ENCODE peak calls at places on chromosomes 12 and 14, in four cellular contexts. Y, Q, O and B are unnamed samples.
A peak's percentile ranks its signal among the peaks of the same experiment; 100 is the strongest.

GRCh38 chr14:104824353-104824997 is 23.6 kb downstream of the ZBTB42 start:
- DNase-seq in Q (no peak), Y (no peak), O (no peak), B (no peak)

GRCh38 chr12:123896786-123897185 is 75.8 kb downstream of the CCDC92 start:
- DNase-seq in O (no peak), Y (no peak), Q (no peak), B (no peak)

GRCh38 chr12:124609041-124609984 is 41.9 kb upstream of the NCOR2 start:
- DNase-seq in Q (peak; percentile 87), Y (peak; percentile 94), O (peak; percentile 95), B (peak; percentile 91)

GRCh38 chr12:86826051-86826450 is 569.9 kb upstream of the MGAT4C start:
- DNase-seq in Q (no peak), O (no peak), Y (no peak), B (no peak)

GRCh38 chr12:6425588-6426531 is 18.9 kb upstream of the CD27 start:
- DNase-seq in O (peak; percentile 85), Q (no peak), Y (peak; percentile 56), B (no peak)

GRCh38 chr12:14635776-14636175 is 60.6 kb downstream of the GUCY2C start:
- DNase-seq in O (no peak), Y (no peak), Q (no peak), B (no peak)

GRCh38 chr14:49654511-49654910 is 19.5 kb upstream of the DNAAF2 start:
- DNase-seq in Q (no peak), O (no peak), Y (no peak), B (no peak)

GRCh38 chr12:57533108-57533507 is 10.5 kb downstream of the MBD6 start:
- DNase-seq in Y (no peak), Q (no peak), O (no peak), B (no peak)

GRCh38 chr12:87439990-87440827 is 589.0 kb downstream of the C12orf50 start:
- DNase-seq in Q (no peak), Y (no peak), O (no peak), B (no peak)

GRCh38 chr12:132218915-132219314 is 74.7 kb downstream of the NOC4L start:
- DNase-seq in Q (peak; percentile 43), Y (no peak), O (no peak), B (peak; percentile 34)

GRCh38 chr14:39841088-39841487 is 408.9 kb upstream of the FBXO33 start:
- DNase-seq in Y (no peak), Q (no peak), O (no peak), B (no peak)

GRCh38 chr14:104109731-104110361 is 24.3 kb downstream of the ASPG start:
- DNase-seq in Y (peak; percentile 4), Q (no peak), O (peak; percentile 57), B (no peak)

GRCh38 chr12:121793501-121793835 is at the start of gene RHOF:
- DNase-seq in Q (no peak), O (peak; percentile 95), Y (no peak), B (no peak)

GRCh38 chr14:77026930-77027537 is 1.5 kb downstream of the IRF2BPL start:
- DNase-seq in Y (peak; percentile 75), O (peak; percentile 93), Q (peak; percentile 63), B (no peak)

GRCh38 chr12:31325524-31325875 is 450 bp downstream of the SINHCAF start:
- DNase-seq in Y (no peak), O (peak; percentile 90), Q (no peak), B (no peak)

GRCh38 chr12:51914034-51914923 is 7.0 kb downstream of the ACVRL1 start:
- DNase-seq in O (no peak), Y (no peak), Q (no peak), B (no peak)

GRCh38 chr14:99809864-99810854 is 16.9 kb downstream of the EML1 start:
- DNase-seq in Q (no peak), Y (no peak), O (no peak), B (no peak)

GRCh38 chr14:56172571-56172971 is 54.4 kb downstream of the PELI2 start:
- DNase-seq in Q (no peak), O (no peak), Y (no peak), B (no peak)

GRCh38 chr12:51536159-51536558 is 54.9 kb upstream of the SCN8A start:
- DNase-seq in O (no peak), Y (no peak), Q (no peak), B (no peak)

GRCh38 chr12:39412210-39412609 is 30.7 kb downstream of the KIF21A start:
- DNase-seq in Y (no peak), O (no peak), Q (no peak), B (no peak)

GRCh38 chr12:120388711-120389431 is 19.9 kb upstream of the MSI1 start:
- DNase-seq in O (no peak), Q (no peak), Y (no peak), B (no peak)

GRCh38 chr12:47907851-47908454 is 3.2 kb upstream of the VDR start:
- DNase-seq in Q (no peak), Y (no peak), O (no peak), B (no peak)

GRCh38 chr12:107320929-107321618 is 227.7 kb upstream of the CRY1 start:
- DNase-seq in Y (peak; percentile 82), Q (peak; percentile 76), O (peak; percentile 80), B (peak; percentile 83)

GRCh38 chr12:110688446-110689001 is 391 bp downstream of the HVCN1 start:
- DNase-seq in Q (no peak), O (no peak), Y (no peak), B (no peak)

GRCh38 chr12:122651520-122652224 is 51.5 kb downstream of the HCAR2 start:
- DNase-seq in O (no peak), Y (no peak), Q (no peak), B (no peak)

GRCh38 chr14:105218611-105219010 is 29.7 kb upstream of the BTBD6 start:
- DNase-seq in Y (no peak), O (no peak), Q (no peak), B (no peak)

GRCh38 chr14:79417961-79418360 is 793.3 kb downstream of the DIO2 start:
- DNase-seq in Y (no peak), O (no peak), Q (no peak), B (no peak)

GRCh38 chr12:84508325-84508861 is 404.2 kb downstream of the SLC6A15 start:
- DNase-seq in Q (no peak), O (no peak), Y (no peak), B (no peak)

GRCh38 chr12:50192908-50193307 is 25.7 kb upstream of the CERS5 start:
- DNase-seq in Q (no peak), O (no peak), Y (no peak), B (no peak)

GRCh38 chr12:115388139-115388538 is 704.2 kb upstream of the TBX3 start:
- DNase-seq in Q (no peak), O (no peak), Y (no peak), B (no peak)

GRCh38 chr14:104937161-104937560 is 12.5 kb downstream of the PLD4 start:
- DNase-seq in Y (no peak), O (no peak), Q (no peak), B (no peak)

GRCh38 chr12:94535614-94535932 is 75.9 kb upstream of the CEP83 start:
- DNase-seq in Y (no peak), Q (no peak), O (no peak), B (no peak)

GRCh38 chr14:103084021-103084919 is at the start of gene LBHD2:
- DNase-seq in O (peak; percentile 69), Q (no peak), Y (no peak), B (no peak)

GRCh38 chr12:14567311-14568195 is at the start of gene PLBD1:
- DNase-seq in Q (no peak), Y (no peak), O (peak; percentile 90), B (no peak)

GRCh38 chr14:67577909-67578749 is 21.9 kb downstream of the PIGH start:
- DNase-seq in Q (no peak), O (peak; percentile 69), Y (no peak), B (no peak)

GRCh38 chr12:93426406-93426805 is 15.3 kb downstream of the UBE2N start:
- DNase-seq in Q (no peak), Y (no peak), O (no peak), B (no peak)